ENCODE peak calls at places on chromosome 21, in five cellular contexts. S, Y, A, U and T are unnamed samples. For H3K4me1, the result is how much of the 10 kb centered on the place peaks cover.

GRCh38 chr21:14303731-14304488 is 79.0 kb downstream of the HSPA13 start:
- DNase-seq in S (no peak), Y (no peak), A (no peak), U (no peak), T (no peak)

GRCh38 chr21:26788783-26789182 is 56.4 kb downstream of the ADAMTS1 start:
- DNase-seq in S (no peak), Y (peak), A (no peak), U (no peak), T (no peak)

GRCh38 chr21:14691924-14692323 is 145.8 kb upstream of the SAMSN1 start:
- DNase-seq in S (no peak), Y (no peak), A (no peak), U (no peak), T (no peak)

GRCh38 chr21:42161401-42161956 is 57.5 kb upstream of the ABCG1 start:
- DNase-seq in S (no peak), Y (peak), A (no peak), U (no peak), T (no peak)

GRCh38 chr21:25283720-25284119 is 323.6 kb downstream of the MRPL39 start:
- DNase-seq in S (no peak), Y (no peak), A (no peak), U (no peak), T (no peak)

GRCh38 chr21:37389456-37389855 is 22.9 kb downstream of the DYRK1A start:
- DNase-seq in S (no peak), Y (no peak), A (no peak), U (no peak), T (no peak)

GRCh38 chr21:36968414-36968813 is 1.9 kb upstream of the HLCS start:
- DNase-seq in S (no peak), Y (no peak), A (no peak), U (no peak), T (no peak)

GRCh38 chr21:41947596-41948403 is 6.0 kb downstream of the C2CD2 start:
- DNase-seq in S (no peak), Y (no peak), A (no peak), U (no peak), T (no peak)

GRCh38 chr21:17461582-17461981 is 51.3 kb upstream of the CXADR start:
- DNase-seq in S (no peak), Y (no peak), A (no peak), U (no peak), T (no peak)

GRCh38 chr21:41460578-41461527 is 34.8 kb downstream of the MX1 start:
- DNase-seq in S (peak), Y (peak), A (peak), U (peak), T (peak)

GRCh38 chr21:46111193-46111571 is 13.3 kb downstream of the COL6A2 start:
- DNase-seq in S (no peak), Y (no peak), A (no peak), U (no peak), T (no peak)

GRCh38 chr21:45545691-45546531 is 3.7 kb upstream of the SLC19A1 start:
- DNase-seq in S (no peak), Y (peak), A (no peak), U (no peak), T (peak)

GRCh38 chr21:32828908-32829307 is 57.4 kb upstream of the PAXBP1 start:
- DNase-seq in S (no peak), Y (no peak), A (no peak), U (no peak), T (no peak)

GRCh38 chr21:32824950-32825349 is 53.4 kb upstream of the PAXBP1 start:
- DNase-seq in S (no peak), Y (no peak), A (no peak), U (no peak), T (no peak)

GRCh38 chr21:32826317-32827167 is 55.0 kb upstream of the PAXBP1 start:
- DNase-seq in S (no peak), Y (peak), A (peak), U (no peak), T (no peak)

GRCh38 chr21:32834825-32835224 is 63.3 kb upstream of the PAXBP1 start:
- DNase-seq in S (no peak), Y (no peak), A (no peak), U (no peak), T (no peak)

DNA sequence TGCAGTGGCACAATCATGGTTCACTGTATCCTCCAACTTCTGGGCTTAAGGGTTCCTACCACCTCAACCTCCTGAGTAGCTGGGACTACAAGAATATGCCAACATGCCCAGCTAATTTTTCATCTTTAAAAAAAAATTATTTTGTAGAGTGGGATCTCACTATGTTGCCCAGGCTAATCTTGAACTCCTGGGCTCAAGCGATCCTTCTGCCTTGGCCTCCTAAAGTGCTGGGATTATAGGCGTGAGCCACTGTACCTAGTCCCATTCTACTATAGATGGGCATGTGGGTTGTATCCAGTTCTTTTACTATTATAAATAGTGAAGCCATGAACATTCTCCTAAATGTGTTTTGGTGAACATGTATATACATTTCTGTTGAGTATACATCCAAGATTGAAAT is 57.9 kb upstream of the PAXBP1 start:
- DNase-seq in S (no peak), Y (no peak), A (no peak), U (no peak), T (no peak)
- H3K4me3 ChIP-seq in S (no peak), Y (no peak), A (no peak), U (no peak), T (no peak)

DNA sequence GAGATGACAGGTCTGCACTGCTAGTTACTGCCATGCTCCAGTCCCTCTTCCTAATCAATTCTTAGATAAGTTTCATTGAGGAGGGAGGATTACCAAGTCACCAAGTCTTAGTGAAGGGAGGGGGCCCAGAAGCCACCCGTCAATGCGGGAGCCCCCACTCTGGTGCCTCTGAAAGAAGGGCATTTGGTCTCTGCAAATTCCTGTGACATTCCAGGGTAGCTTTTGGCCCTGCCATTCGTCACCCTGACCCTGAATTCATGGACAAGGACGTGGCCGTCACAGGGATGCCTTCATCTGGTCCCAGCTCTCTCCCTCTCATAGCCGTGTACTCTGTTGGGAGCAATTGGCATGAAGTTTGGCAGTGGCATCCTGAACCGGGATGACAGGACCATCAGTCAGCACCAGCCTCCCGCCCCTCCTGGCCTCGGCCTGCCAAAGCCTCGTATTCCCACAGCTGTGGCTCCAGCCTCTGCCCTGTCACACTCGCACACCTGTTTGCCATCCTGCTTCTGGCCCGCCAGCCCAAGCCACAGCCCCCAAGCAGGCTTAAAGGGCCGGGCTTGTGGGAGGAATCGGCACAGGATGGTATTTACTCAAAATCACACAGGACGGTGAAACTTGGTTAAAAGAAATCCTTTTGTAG is 150.7 kb downstream of the CLIC6 start:
- DNase-seq in S (no peak), Y (no peak), A (no peak), U (no peak), T (no peak)
- H3K4me1 ChIP-seq in S (under half), Y (under half), A (under half), U (under half), T (under half)

GRCh38 chr21:32611471-32611997 is 643 bp downstream of the CFAP298 start:
- DNase-seq in S (no peak), Y (peak), A (peak), U (peak), T (peak)
- H3K27ac ChIP-seq in S (peak), Y (peak), A (peak), U (peak), T (peak)

GRCh38 chr21:35737899-35738341 is 322.4 kb downstream of the SETD4 start:
- DNase-seq in S (no peak), Y (no peak), A (no peak), U (no peak), T (peak)
- H3K4me3 ChIP-seq in S (no peak), Y (no peak), A (no peak), U (no peak), T (no peak)

GRCh38 chr21:29323189-29323588 is 24.5 kb downstream of the BACH1 start:
- DNase-seq in S (no peak), Y (peak), A (no peak), U (no peak), T (no peak)
- H3K4me1 ChIP-seq in S (under half), Y (under half), A (under half), U (under half), T (under half)

GRCh38 chr21:44290327-44291077 is 4.8 kb downstream of the AIRE start:
- DNase-seq in S (no peak), Y (no peak), A (no peak), U (no peak), T (no peak)
- H3K27ac ChIP-seq in S (no peak), Y (no peak), A (no peak), U (no peak), T (no peak)